ENCODE peak calls at places on chromosomes 4 and X, in ten cellular contexts. Z, U, C, E, Q, G, V, N, X and B are unnamed samples.

GRCh38 chr4:135770505-135770904 is 1568.9 kb upstream of the PABPC4L start:
- DNase-seq in Z (no peak), U (no peak), C (no peak), E (no peak), Q (no peak), G (no peak), V (no peak), N (no peak), X (no peak), B (no peak)

GRCh38 chr4:120630432-120630831 is 292.1 kb downstream of the PRDM5 start:
- DNase-seq in Z (no peak), U (no peak), C (no peak), E (no peak), Q (no peak), G (no peak), V (no peak), N (no peak), X (no peak), B (no peak)

GRCh38 chr4:173119818-173120217 is 48.8 kb upstream of the GALNT7 start:
- DNase-seq in Z (no peak), U (no peak), C (no peak), E (no peak), Q (no peak), G (no peak), V (no peak), N (no peak), X (no peak), B (no peak)

GRCh38 chr4:80434238-80434637 is 98.7 kb downstream of the CFAP299 start:
- DNase-seq in Z (peak; percentile 77), U (no peak), C (no peak), E (no peak), Q (no peak), G (no peak), V (no peak), N (no peak), X (peak; percentile 12), B (no peak)

GRCh38 chrX:8743126-8743732 is 11.3 kb upstream of the ANOS1 start:
- DNase-seq in Z (peak; percentile 17), U (no peak), C (peak; percentile 12), E (peak; percentile 42), Q (no peak), G (peak; percentile 54), V (peak; percentile 12), N (peak; percentile 71), X (peak; percentile 52), B (peak; percentile 46)

GRCh38 chrX:123408856-123409737 is 225.0 kb downstream of the GRIA3 start:
- DNase-seq in Z (no peak), U (no peak), C (no peak), E (no peak), Q (no peak), G (no peak), V (no peak), N (no peak), X (no peak), B (no peak)

GRCh38 chr4:82493721-82494425 is 63.5 kb downstream of the ENOPH1 start:
- DNase-seq in Z (peak; percentile 83), U (no peak), C (no peak), E (no peak), Q (no peak), G (no peak), V (no peak), N (no peak), X (peak; percentile 23), B (no peak)

GRCh38 chr4:184097240-184097619 is 120.4 kb downstream of the ENPP6 start:
- DNase-seq in Z (no peak), U (no peak), C (no peak), E (no peak), Q (peak; percentile 34), G (no peak), V (peak; percentile 29), N (peak; percentile 43), X (peak; percentile 36), B (no peak)

GRCh38 chr4:157128395-157128794 is 52.4 kb downstream of the GLRB start:
- DNase-seq in Z (peak; percentile 43), U (peak; percentile 4), C (no peak), E (no peak), Q (no peak), G (no peak), V (no peak), N (no peak), X (peak; percentile 7), B (peak; percentile 21)

GRCh38 chrX:118729043-118729652 is 1.7 kb downstream of the IL13RA1 start:
- DNase-seq in Z (no peak), U (no peak), C (no peak), E (no peak), Q (no peak), G (no peak), V (no peak), N (no peak), X (no peak), B (no peak)

GRCh38 chr4:67700119-67700873 is 659 bp downstream of the UBA6 start:
- DNase-seq in Z (peak; percentile 19), U (no peak), C (no peak), E (no peak), Q (no peak), G (no peak), V (no peak), N (no peak), X (peak; percentile 19), B (no peak)